ENCODE peak calls at places on chromosomes 4 and X, in five cellular contexts. One of them, this sample, is unnamed.

GRCh38 chr4:5753766-5754528 is 42.9 kb downstream of the EVC start:
- DNase-seq in transverse colon: no peak
- DNase-seq in upper lobe of left lung: no peak
- DNase-seq in lower leg skin: no peak
- DNase-seq in sigmoid colon: no peak
- DNase-seq in this sample: no peak

GRCh38 chrX:151680805-151681204 is 14.5 kb upstream of the PRRG3 start:
- DNase-seq in transverse colon: peak
- DNase-seq in upper lobe of left lung: no peak
- DNase-seq in lower leg skin: no peak
- DNase-seq in sigmoid colon: no peak
- DNase-seq in this sample: peak

GRCh38 chr4:156293657-156294297 is 340.1 kb upstream of the CTSO start:
- DNase-seq in transverse colon: no peak
- DNase-seq in upper lobe of left lung: no peak
- DNase-seq in lower leg skin: no peak
- DNase-seq in sigmoid colon: no peak
- DNase-seq in this sample: peak

GRCh38 chr4:88144866-88145300 is 13.6 kb downstream of the ABCG2 start:
- DNase-seq in transverse colon: no peak
- DNase-seq in upper lobe of left lung: no peak
- DNase-seq in lower leg skin: no peak
- DNase-seq in sigmoid colon: no peak
- DNase-seq in this sample: no peak

GRCh38 chrX:10360121-10360520 is 203.3 kb downstream of the CLCN4 start:
- DNase-seq in transverse colon: no peak
- DNase-seq in upper lobe of left lung: no peak
- DNase-seq in lower leg skin: no peak
- DNase-seq in sigmoid colon: peak
- DNase-seq in this sample: no peak

GRCh38 chrX:77771601-77772000 is 14.4 kb downstream of the ATRX start:
- DNase-seq in transverse colon: no peak
- DNase-seq in upper lobe of left lung: no peak
- DNase-seq in lower leg skin: no peak
- DNase-seq in sigmoid colon: no peak
- DNase-seq in this sample: peak

GRCh38 chr4:8515316-8516060 is 64.7 kb upstream of the GPR78 start:
- DNase-seq in transverse colon: no peak
- DNase-seq in upper lobe of left lung: no peak
- DNase-seq in lower leg skin: no peak
- DNase-seq in sigmoid colon: peak
- DNase-seq in this sample: no peak

GRCh38 chr4:26520728-26521442 is 30.6 kb upstream of the CCKAR start:
- DNase-seq in transverse colon: no peak
- DNase-seq in upper lobe of left lung: no peak
- DNase-seq in lower leg skin: no peak
- DNase-seq in sigmoid colon: peak
- DNase-seq in this sample: no peak

GRCh38 chr4:183140911-183141320 is 41.9 kb downstream of the WWC2 start:
- DNase-seq in transverse colon: no peak
- DNase-seq in upper lobe of left lung: no peak
- DNase-seq in lower leg skin: no peak
- DNase-seq in sigmoid colon: no peak
- DNase-seq in this sample: no peak

GRCh38 chr4:17511041-17511949 is 595 bp downstream of the QDPR start:
- DNase-seq in transverse colon: peak
- DNase-seq in upper lobe of left lung: no peak
- DNase-seq in lower leg skin: peak
- DNase-seq in sigmoid colon: peak
- DNase-seq in this sample: peak

GRCh38 chr4:10622728-10623127 is 61.8 kb downstream of the CLNK start:
- DNase-seq in transverse colon: no peak
- DNase-seq in upper lobe of left lung: no peak
- DNase-seq in lower leg skin: no peak
- DNase-seq in sigmoid colon: no peak
- DNase-seq in this sample: peak

GRCh38 chr4:174423257-174423944 is 98.9 kb downstream of the HPGD start:
- DNase-seq in transverse colon: no peak
- DNase-seq in upper lobe of left lung: no peak
- DNase-seq in lower leg skin: peak
- DNase-seq in sigmoid colon: no peak
- DNase-seq in this sample: peak

GRCh38 chr4:22474636-22475310 is 41.1 kb downstream of the ADGRA3 start:
- DNase-seq in transverse colon: no peak
- DNase-seq in upper lobe of left lung: no peak
- DNase-seq in lower leg skin: no peak
- DNase-seq in sigmoid colon: no peak
- DNase-seq in this sample: no peak

GRCh38 chr4:174539571-174539970 is 17.3 kb upstream of the HPGD start:
- DNase-seq in transverse colon: no peak
- DNase-seq in upper lobe of left lung: no peak
- DNase-seq in lower leg skin: no peak
- DNase-seq in sigmoid colon: no peak
- DNase-seq in this sample: no peak

GRCh38 chrX:132489256-132490085 is 633 bp upstream of the MBNL3 start:
- DNase-seq in transverse colon: peak
- DNase-seq in upper lobe of left lung: peak
- DNase-seq in lower leg skin: peak
- DNase-seq in sigmoid colon: peak
- DNase-seq in this sample: peak

GRCh38 chr4:67684839-67685531 is 16.0 kb downstream of the UBA6 start:
- DNase-seq in transverse colon: no peak
- DNase-seq in upper lobe of left lung: no peak
- DNase-seq in lower leg skin: no peak
- DNase-seq in sigmoid colon: no peak
- DNase-seq in this sample: no peak

GRCh38 chr4:128682942-128683666 is 126.4 kb upstream of the JADE1 start:
- DNase-seq in transverse colon: no peak
- DNase-seq in upper lobe of left lung: no peak
- DNase-seq in lower leg skin: no peak
- DNase-seq in sigmoid colon: no peak
- DNase-seq in this sample: no peak

GRCh38 chr4:119286377-119287002 is 35.4 kb downstream of the FABP2 start:
- DNase-seq in transverse colon: no peak
- DNase-seq in upper lobe of left lung: no peak
- DNase-seq in lower leg skin: no peak
- DNase-seq in sigmoid colon: no peak
- DNase-seq in this sample: no peak

GRCh38 chr4:77022581-77023133 is 53.1 kb downstream of the CCNI start:
- DNase-seq in transverse colon: no peak
- DNase-seq in upper lobe of left lung: no peak
- DNase-seq in lower leg skin: no peak
- DNase-seq in sigmoid colon: no peak
- DNase-seq in this sample: no peak

GRCh38 chr4:102530986-102531385 is 29.8 kb downstream of the NFKB1 start:
- DNase-seq in transverse colon: no peak
- DNase-seq in upper lobe of left lung: no peak
- DNase-seq in lower leg skin: no peak
- DNase-seq in sigmoid colon: no peak
- DNase-seq in this sample: no peak

GRCh38 chr4:38160487-38161207 is 200.4 kb downstream of the PTTG2 start:
- DNase-seq in transverse colon: peak
- DNase-seq in upper lobe of left lung: no peak
- DNase-seq in lower leg skin: peak
- DNase-seq in sigmoid colon: peak
- DNase-seq in this sample: peak

GRCh38 chrX:72308566-72309296 is 3.0 kb upstream of the CITED1 start:
- DNase-seq in transverse colon: peak
- DNase-seq in upper lobe of left lung: no peak
- DNase-seq in lower leg skin: peak
- DNase-seq in sigmoid colon: peak
- DNase-seq in this sample: peak

GRCh38 chr4:1792832-1793495 is at the start of gene FGFR3:
- DNase-seq in transverse colon: peak
- DNase-seq in upper lobe of left lung: peak
- DNase-seq in lower leg skin: no peak
- DNase-seq in sigmoid colon: no peak
- DNase-seq in this sample: peak

GRCh38 chr4:15006416-15007024 is 4.2 kb downstream of the CPEB2 start:
- DNase-seq in transverse colon: no peak
- DNase-seq in upper lobe of left lung: no peak
- DNase-seq in lower leg skin: no peak
- DNase-seq in sigmoid colon: no peak
- DNase-seq in this sample: peak

GRCh38 chrX:112840382-112841113 is at the start of gene AMOT:
- DNase-seq in transverse colon: peak
- DNase-seq in upper lobe of left lung: peak
- DNase-seq in lower leg skin: peak
- DNase-seq in sigmoid colon: peak
- DNase-seq in this sample: peak
- TF ChIP-seq POLR2A in transverse colon: no peak
- TF ChIP-seq POLR2A in upper lobe of left lung: no peak
- TF ChIP-seq POLR2A in lower leg skin: no peak
- TF ChIP-seq POLR2A in sigmoid colon: peak
- TF ChIP-seq POLR2A in this sample: no peak

GRCh38 chr4:2938906-2939305 is 24.3 kb downstream of the NOP14 start:
- DNase-seq in transverse colon: peak
- DNase-seq in upper lobe of left lung: no peak
- DNase-seq in lower leg skin: no peak
- DNase-seq in sigmoid colon: peak
- DNase-seq in this sample: no peak

GRCh38 chr4:2941138-2942036 is 21.8 kb downstream of the NOP14 start:
- DNase-seq in transverse colon: peak
- DNase-seq in upper lobe of left lung: no peak
- DNase-seq in lower leg skin: no peak
- DNase-seq in sigmoid colon: no peak
- DNase-seq in this sample: no peak

GRCh38 chr4:2939383-2940243 is 23.6 kb downstream of the NOP14 start:
- DNase-seq in transverse colon: peak
- DNase-seq in upper lobe of left lung: no peak
- DNase-seq in lower leg skin: peak
- DNase-seq in sigmoid colon: peak
- DNase-seq in this sample: no peak

GRCh38 chr4:2942037-2942531 is 21.1 kb downstream of the NOP14 start:
- DNase-seq in transverse colon: peak
- DNase-seq in upper lobe of left lung: no peak
- DNase-seq in lower leg skin: peak
- DNase-seq in sigmoid colon: no peak
- DNase-seq in this sample: no peak

DNA sequence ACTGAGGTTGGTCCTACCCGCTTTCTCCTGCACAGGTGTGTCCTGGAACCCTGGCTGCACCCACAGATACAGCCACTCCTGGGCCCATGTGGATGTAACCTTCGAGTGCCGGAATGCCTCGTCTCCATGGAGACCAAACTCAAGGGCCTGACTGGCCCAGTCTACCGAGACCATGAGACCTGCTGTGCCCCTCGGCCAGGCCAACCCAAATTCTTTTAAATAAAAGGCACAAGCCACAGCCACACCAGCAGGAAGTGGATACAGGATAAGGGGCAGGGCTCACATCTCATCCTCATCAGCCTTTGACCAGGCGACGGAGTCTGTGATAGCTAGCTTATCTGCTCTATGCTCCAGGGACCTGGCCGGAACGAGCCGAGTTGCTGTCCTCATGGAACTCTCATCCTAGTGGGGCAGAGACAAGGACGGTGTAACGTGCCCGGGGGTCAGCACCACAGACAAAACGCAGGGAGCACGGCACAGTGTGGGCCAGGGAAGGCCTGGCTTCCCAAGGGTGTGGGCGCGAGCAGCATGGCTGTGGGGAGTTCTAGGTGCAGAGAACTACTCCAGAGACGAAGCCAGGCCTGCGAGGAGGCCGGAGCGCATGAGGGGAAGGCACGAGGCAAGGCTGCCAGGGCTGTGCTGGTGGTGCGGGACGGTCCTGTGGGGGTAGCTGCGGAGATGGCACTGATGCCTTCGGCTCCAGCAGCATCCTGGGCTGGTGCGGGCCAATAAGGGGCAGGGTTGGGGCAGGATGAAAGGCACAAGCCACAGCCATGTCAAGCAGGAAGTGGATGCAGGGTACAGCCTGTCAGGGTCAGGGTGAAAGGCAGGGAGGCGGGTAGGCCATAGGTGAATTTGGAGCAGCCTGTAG is 22.7 kb downstream of the NOP14 start:
- DNase-seq in transverse colon: peak
- DNase-seq in upper lobe of left lung: no peak
- DNase-seq in lower leg skin: no peak
- DNase-seq in sigmoid colon: peak
- DNase-seq in this sample: no peak
- TF ChIP-seq POLR2A in transverse colon: no peak
- TF ChIP-seq POLR2A in upper lobe of left lung: no peak
- TF ChIP-seq POLR2A in lower leg skin: no peak
- TF ChIP-seq POLR2A in sigmoid colon: no peak
- TF ChIP-seq POLR2A in this sample: no peak

DNA sequence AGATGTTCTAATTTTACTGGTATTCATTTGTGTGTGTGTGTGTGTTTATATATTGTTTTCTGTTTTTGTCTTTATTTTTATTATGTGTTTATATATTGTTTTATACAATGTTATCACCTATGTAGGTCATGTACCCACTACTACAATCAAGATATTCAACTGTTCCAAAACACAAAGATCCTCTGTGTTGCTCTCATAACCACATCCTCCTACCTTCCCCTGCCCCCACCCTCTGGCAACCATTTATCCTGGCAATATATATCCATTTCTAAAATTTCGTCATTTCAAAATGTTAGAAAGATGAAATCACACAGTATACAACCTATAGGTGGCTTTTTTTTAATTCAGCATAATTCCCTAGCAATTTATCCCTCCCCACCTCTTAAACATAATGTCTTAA is 18.9 kb upstream of the RPL34 start:
- DNase-seq in transverse colon: no peak
- DNase-seq in upper lobe of left lung: no peak
- DNase-seq in lower leg skin: no peak
- DNase-seq in sigmoid colon: no peak
- DNase-seq in this sample: no peak
- TF ChIP-seq POLR2A in transverse colon: no peak
- TF ChIP-seq POLR2A in upper lobe of left lung: no peak
- TF ChIP-seq POLR2A in lower leg skin: no peak
- TF ChIP-seq POLR2A in sigmoid colon: no peak
- TF ChIP-seq POLR2A in this sample: no peak

DNA sequence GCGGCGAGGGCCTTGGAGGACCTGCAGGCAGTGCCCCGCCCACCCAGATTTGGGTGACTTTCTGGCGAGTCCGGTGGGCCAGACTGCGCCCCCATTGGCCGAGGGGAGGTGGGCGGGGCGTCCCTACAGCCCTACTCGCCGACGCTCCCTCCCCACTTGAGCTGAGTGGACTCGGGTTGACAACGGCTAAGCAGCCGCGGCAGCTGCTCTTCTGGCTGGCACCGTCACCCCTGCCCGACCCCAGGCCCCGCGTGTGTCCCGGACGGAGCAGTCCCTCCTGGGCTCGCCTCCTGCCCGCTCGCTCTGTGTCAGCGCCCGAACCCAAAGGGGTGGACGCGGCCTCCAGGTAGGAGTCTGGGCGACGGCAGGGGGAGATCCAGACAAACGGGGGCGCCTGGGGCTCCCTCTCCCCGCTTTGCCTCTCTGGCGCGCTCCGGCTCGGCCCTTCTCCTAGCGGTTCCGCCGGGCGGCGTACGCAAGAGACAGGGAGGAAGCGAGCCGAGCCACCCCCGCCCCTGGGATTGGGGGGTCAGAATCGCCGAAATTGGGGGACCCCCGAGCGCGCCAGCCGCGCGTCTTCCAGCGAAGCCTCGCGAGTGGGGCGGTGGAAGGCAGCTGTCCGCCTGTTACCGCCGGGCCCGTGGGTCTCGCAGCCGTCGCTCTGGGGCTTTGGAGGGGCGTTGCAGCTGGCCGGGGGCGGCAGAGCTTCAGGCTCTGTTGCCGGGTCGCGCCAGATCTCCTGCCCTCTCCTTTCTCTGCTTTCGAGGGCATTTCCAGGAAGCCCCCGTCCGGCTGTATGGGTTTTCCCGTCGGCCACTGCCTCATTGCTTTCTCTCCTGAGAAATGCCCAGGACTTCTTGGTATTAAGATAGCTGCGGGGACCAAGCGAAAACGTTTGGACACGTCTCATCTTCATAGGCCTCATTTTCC is 46.3 kb downstream of the STARD8 start:
- DNase-seq in transverse colon: peak
- DNase-seq in upper lobe of left lung: peak
- DNase-seq in lower leg skin: peak
- DNase-seq in sigmoid colon: peak
- DNase-seq in this sample: peak
- TF ChIP-seq POLR2A in transverse colon: peak
- TF ChIP-seq POLR2A in upper lobe of left lung: peak
- TF ChIP-seq POLR2A in lower leg skin: no peak
- TF ChIP-seq POLR2A in sigmoid colon: no peak
- TF ChIP-seq POLR2A in this sample: peak